ENCODE peak calls at places on chromosomes 13 and 19, in eight cellular contexts. One of them, this sample, is unnamed.

GRCh38 chr19:45470147-45471081 is 2.6 kb downstream of the FOSB start:
- DNase-seq in cardiac fibroblast: peak
- DNase-seq in AG09309: peak
- DNase-seq in lower leg skin: no peak
- DNase-seq in uterus: peak
- DNase-seq in brain microvascular endothelial cell: peak
- DNase-seq in suprapubic skin: no peak
- DNase-seq in astrocyte of the spinal cord: peak
- DNase-seq in this sample: peak

GRCh38 chr13:108227651-108228272 is 9.6 kb downstream of the ABHD13 start:
- DNase-seq in brain microvascular endothelial cell: peak
- DNase-seq in uterus: no peak
- DNase-seq in AG09309: no peak
- DNase-seq in lower leg skin: no peak
- DNase-seq in cardiac fibroblast: peak
- DNase-seq in suprapubic skin: no peak
- DNase-seq in astrocyte of the spinal cord: peak
- DNase-seq in this sample: peak

GRCh38 chr19:57096640-57097361 is 23.0 kb upstream of the USP29 start:
- DNase-seq in brain microvascular endothelial cell: no peak
- DNase-seq in lower leg skin: no peak
- DNase-seq in astrocyte of the spinal cord: no peak
- DNase-seq in suprapubic skin: no peak
- DNase-seq in cardiac fibroblast: no peak
- DNase-seq in AG09309: no peak
- DNase-seq in uterus: no peak
- DNase-seq in this sample: no peak

GRCh38 chr13:40974460-40975407 is 44.4 kb downstream of the ELF1 start:
- DNase-seq in AG09309: peak
- DNase-seq in lower leg skin: no peak
- DNase-seq in astrocyte of the spinal cord: peak
- DNase-seq in uterus: no peak
- DNase-seq in brain microvascular endothelial cell: peak
- DNase-seq in cardiac fibroblast: peak
- DNase-seq in suprapubic skin: no peak
- DNase-seq in this sample: peak

GRCh38 chr13:93502987-93503386 is 276.4 kb downstream of the GPC6 start:
- DNase-seq in cardiac fibroblast: no peak
- DNase-seq in brain microvascular endothelial cell: no peak
- DNase-seq in uterus: no peak
- DNase-seq in AG09309: no peak
- DNase-seq in astrocyte of the spinal cord: no peak
- DNase-seq in suprapubic skin: no peak
- DNase-seq in lower leg skin: no peak
- DNase-seq in this sample: no peak

GRCh38 chr19:57807541-57807940 is 7.2 kb downstream of the ZNF552 start:
- DNase-seq in astrocyte of the spinal cord: no peak
- DNase-seq in cardiac fibroblast: peak
- DNase-seq in suprapubic skin: peak
- DNase-seq in brain microvascular endothelial cell: no peak
- DNase-seq in lower leg skin: no peak
- DNase-seq in uterus: no peak
- DNase-seq in AG09309: no peak
- DNase-seq in this sample: no peak

GRCh38 chr13:112583592-112584277 is 4.2 kb downstream of the TUBGCP3 start:
- DNase-seq in astrocyte of the spinal cord: no peak
- DNase-seq in brain microvascular endothelial cell: no peak
- DNase-seq in uterus: no peak
- DNase-seq in lower leg skin: peak
- DNase-seq in AG09309: no peak
- DNase-seq in suprapubic skin: no peak
- DNase-seq in cardiac fibroblast: no peak
- DNase-seq in this sample: no peak

GRCh38 chr13:27005556-27005955 is 166.1 kb downstream of the USP12 start:
- DNase-seq in lower leg skin: no peak
- DNase-seq in suprapubic skin: peak
- DNase-seq in AG09309: no peak
- DNase-seq in brain microvascular endothelial cell: no peak
- DNase-seq in cardiac fibroblast: no peak
- DNase-seq in astrocyte of the spinal cord: no peak
- DNase-seq in uterus: no peak
- DNase-seq in this sample: no peak

GRCh38 chr19:30207357-30207756 is 164.8 kb upstream of the ZNF536 start:
- DNase-seq in astrocyte of the spinal cord: no peak
- DNase-seq in lower leg skin: peak
- DNase-seq in suprapubic skin: no peak
- DNase-seq in cardiac fibroblast: no peak
- DNase-seq in brain microvascular endothelial cell: no peak
- DNase-seq in AG09309: no peak
- DNase-seq in uterus: no peak
- DNase-seq in this sample: no peak

GRCh38 chr19:35262101-35262761 is 6.5 kb upstream of the USF2 start:
- DNase-seq in uterus: no peak
- DNase-seq in astrocyte of the spinal cord: no peak
- DNase-seq in AG09309: no peak
- DNase-seq in brain microvascular endothelial cell: no peak
- DNase-seq in suprapubic skin: peak
- DNase-seq in cardiac fibroblast: no peak
- DNase-seq in lower leg skin: no peak
- DNase-seq in this sample: no peak

GRCh38 chr13:45545686-45546409 is 69.7 kb downstream of the ERICH6B start:
- DNase-seq in cardiac fibroblast: no peak
- DNase-seq in uterus: no peak
- DNase-seq in AG09309: no peak
- DNase-seq in suprapubic skin: no peak
- DNase-seq in astrocyte of the spinal cord: no peak
- DNase-seq in lower leg skin: no peak
- DNase-seq in brain microvascular endothelial cell: no peak
- DNase-seq in this sample: no peak

GRCh38 chr13:30971575-30971974 is 39.1 kb downstream of the TEX26 start:
- DNase-seq in brain microvascular endothelial cell: no peak
- DNase-seq in cardiac fibroblast: peak
- DNase-seq in AG09309: no peak
- DNase-seq in lower leg skin: no peak
- DNase-seq in astrocyte of the spinal cord: no peak
- DNase-seq in suprapubic skin: no peak
- DNase-seq in uterus: no peak
- DNase-seq in this sample: peak

GRCh38 chr13:98293570-98294142 is 116.6 kb upstream of the RNF113B start:
- DNase-seq in astrocyte of the spinal cord: peak
- DNase-seq in suprapubic skin: no peak
- DNase-seq in brain microvascular endothelial cell: no peak
- DNase-seq in cardiac fibroblast: no peak
- DNase-seq in uterus: no peak
- DNase-seq in lower leg skin: no peak
- DNase-seq in AG09309: no peak
- DNase-seq in this sample: peak

GRCh38 chr13:30920162-30920561 is 12.3 kb upstream of the TEX26 start:
- DNase-seq in lower leg skin: no peak
- DNase-seq in uterus: no peak
- DNase-seq in brain microvascular endothelial cell: no peak
- DNase-seq in AG09309: no peak
- DNase-seq in cardiac fibroblast: no peak
- DNase-seq in astrocyte of the spinal cord: no peak
- DNase-seq in suprapubic skin: no peak
- DNase-seq in this sample: no peak

GRCh38 chr13:32164622-32165268 is 133.2 kb downstream of the FRY start:
- DNase-seq in suprapubic skin: no peak
- DNase-seq in astrocyte of the spinal cord: peak
- DNase-seq in AG09309: no peak
- DNase-seq in brain microvascular endothelial cell: peak
- DNase-seq in cardiac fibroblast: peak
- DNase-seq in uterus: no peak
- DNase-seq in lower leg skin: no peak
- DNase-seq in this sample: peak

GRCh38 chr13:36432106-36432544 is at the start of gene CCNA1:
- DNase-seq in astrocyte of the spinal cord: no peak
- DNase-seq in lower leg skin: no peak
- DNase-seq in suprapubic skin: peak
- DNase-seq in brain microvascular endothelial cell: no peak
- DNase-seq in uterus: peak
- DNase-seq in AG09309: no peak
- DNase-seq in cardiac fibroblast: peak
- DNase-seq in this sample: no peak

GRCh38 chr13:31595568-31595967 is 143.8 kb upstream of the RXFP2 start:
- DNase-seq in lower leg skin: no peak
- DNase-seq in brain microvascular endothelial cell: no peak
- DNase-seq in astrocyte of the spinal cord: peak
- DNase-seq in suprapubic skin: no peak
- DNase-seq in uterus: no peak
- DNase-seq in AG09309: no peak
- DNase-seq in cardiac fibroblast: peak
- DNase-seq in this sample: no peak

GRCh38 chr19:34590228-34590627 is 86.7 kb downstream of the SCGB2B2 start:
- DNase-seq in astrocyte of the spinal cord: no peak
- DNase-seq in uterus: no peak
- DNase-seq in brain microvascular endothelial cell: no peak
- DNase-seq in lower leg skin: no peak
- DNase-seq in cardiac fibroblast: no peak
- DNase-seq in suprapubic skin: no peak
- DNase-seq in AG09309: no peak
- DNase-seq in this sample: no peak

GRCh38 chr19:49210901-49211451 is 53.4 kb downstream of the TRPM4 start:
- DNase-seq in suprapubic skin: no peak
- DNase-seq in cardiac fibroblast: no peak
- DNase-seq in brain microvascular endothelial cell: no peak
- DNase-seq in AG09309: no peak
- DNase-seq in lower leg skin: no peak
- DNase-seq in astrocyte of the spinal cord: no peak
- DNase-seq in uterus: no peak
- DNase-seq in this sample: no peak

GRCh38 chr13:57582032-57582431 is 49.5 kb upstream of the PCDH17 start:
- DNase-seq in uterus: no peak
- DNase-seq in brain microvascular endothelial cell: no peak
- DNase-seq in cardiac fibroblast: no peak
- DNase-seq in suprapubic skin: no peak
- DNase-seq in lower leg skin: no peak
- DNase-seq in astrocyte of the spinal cord: no peak
- DNase-seq in AG09309: no peak
- DNase-seq in this sample: no peak
- TF ChIP-seq CTCF in uterus: no peak
- TF ChIP-seq CTCF in brain microvascular endothelial cell: no peak
- TF ChIP-seq CTCF in cardiac fibroblast: no peak
- TF ChIP-seq CTCF in suprapubic skin: no peak
- TF ChIP-seq CTCF in lower leg skin: no peak
- TF ChIP-seq CTCF in astrocyte of the spinal cord: no peak
- TF ChIP-seq CTCF in AG09309: no peak
- TF ChIP-seq CTCF in this sample: no peak

GRCh38 chr13:71979616-71980015 is 112.6 kb upstream of the DACH1 start:
- DNase-seq in suprapubic skin: no peak
- DNase-seq in lower leg skin: no peak
- DNase-seq in astrocyte of the spinal cord: peak
- DNase-seq in uterus: no peak
- DNase-seq in AG09309: no peak
- DNase-seq in brain microvascular endothelial cell: peak
- DNase-seq in cardiac fibroblast: no peak
- DNase-seq in this sample: no peak
- TF ChIP-seq CTCF in suprapubic skin: no peak
- TF ChIP-seq CTCF in lower leg skin: no peak
- TF ChIP-seq CTCF in astrocyte of the spinal cord: peak
- TF ChIP-seq CTCF in uterus: no peak
- TF ChIP-seq CTCF in AG09309: no peak
- TF ChIP-seq CTCF in brain microvascular endothelial cell: peak
- TF ChIP-seq CTCF in cardiac fibroblast: no peak
- TF ChIP-seq CTCF in this sample: no peak

GRCh38 chr13:20140487-20140886 is 20.4 kb downstream of the GJA3 start:
- DNase-seq in AG09309: no peak
- DNase-seq in lower leg skin: no peak
- DNase-seq in brain microvascular endothelial cell: no peak
- DNase-seq in uterus: no peak
- DNase-seq in cardiac fibroblast: no peak
- DNase-seq in astrocyte of the spinal cord: no peak
- DNase-seq in suprapubic skin: no peak
- DNase-seq in this sample: no peak

GRCh38 chr13:20134732-20135131 is 26.1 kb downstream of the GJA3 start:
- DNase-seq in brain microvascular endothelial cell: no peak
- DNase-seq in AG09309: no peak
- DNase-seq in lower leg skin: no peak
- DNase-seq in suprapubic skin: peak
- DNase-seq in uterus: no peak
- DNase-seq in cardiac fibroblast: no peak
- DNase-seq in astrocyte of the spinal cord: no peak
- DNase-seq in this sample: no peak

GRCh38 chr13:20141238-20142018 is 19.4 kb downstream of the GJA3 start:
- DNase-seq in brain microvascular endothelial cell: no peak
- DNase-seq in AG09309: no peak
- DNase-seq in cardiac fibroblast: no peak
- DNase-seq in lower leg skin: no peak
- DNase-seq in uterus: no peak
- DNase-seq in suprapubic skin: peak
- DNase-seq in astrocyte of the spinal cord: no peak
- DNase-seq in this sample: no peak

GRCh38 chr13:20137875-20138274 is 23.0 kb downstream of the GJA3 start:
- DNase-seq in astrocyte of the spinal cord: no peak
- DNase-seq in lower leg skin: no peak
- DNase-seq in suprapubic skin: no peak
- DNase-seq in cardiac fibroblast: no peak
- DNase-seq in uterus: no peak
- DNase-seq in brain microvascular endothelial cell: no peak
- DNase-seq in AG09309: no peak
- DNase-seq in this sample: no peak

GRCh38 chr13:20136781-20137703 is 23.8 kb downstream of the GJA3 start:
- DNase-seq in suprapubic skin: no peak
- DNase-seq in astrocyte of the spinal cord: no peak
- DNase-seq in cardiac fibroblast: no peak
- DNase-seq in AG09309: no peak
- DNase-seq in lower leg skin: no peak
- DNase-seq in brain microvascular endothelial cell: no peak
- DNase-seq in uterus: no peak
- DNase-seq in this sample: no peak
- TF ChIP-seq CTCF in suprapubic skin: no peak
- TF ChIP-seq CTCF in astrocyte of the spinal cord: peak
- TF ChIP-seq CTCF in cardiac fibroblast: peak
- TF ChIP-seq CTCF in AG09309: peak
- TF ChIP-seq CTCF in lower leg skin: no peak
- TF ChIP-seq CTCF in brain microvascular endothelial cell: peak
- TF ChIP-seq CTCF in uterus: no peak
- TF ChIP-seq CTCF in this sample: peak

DNA sequence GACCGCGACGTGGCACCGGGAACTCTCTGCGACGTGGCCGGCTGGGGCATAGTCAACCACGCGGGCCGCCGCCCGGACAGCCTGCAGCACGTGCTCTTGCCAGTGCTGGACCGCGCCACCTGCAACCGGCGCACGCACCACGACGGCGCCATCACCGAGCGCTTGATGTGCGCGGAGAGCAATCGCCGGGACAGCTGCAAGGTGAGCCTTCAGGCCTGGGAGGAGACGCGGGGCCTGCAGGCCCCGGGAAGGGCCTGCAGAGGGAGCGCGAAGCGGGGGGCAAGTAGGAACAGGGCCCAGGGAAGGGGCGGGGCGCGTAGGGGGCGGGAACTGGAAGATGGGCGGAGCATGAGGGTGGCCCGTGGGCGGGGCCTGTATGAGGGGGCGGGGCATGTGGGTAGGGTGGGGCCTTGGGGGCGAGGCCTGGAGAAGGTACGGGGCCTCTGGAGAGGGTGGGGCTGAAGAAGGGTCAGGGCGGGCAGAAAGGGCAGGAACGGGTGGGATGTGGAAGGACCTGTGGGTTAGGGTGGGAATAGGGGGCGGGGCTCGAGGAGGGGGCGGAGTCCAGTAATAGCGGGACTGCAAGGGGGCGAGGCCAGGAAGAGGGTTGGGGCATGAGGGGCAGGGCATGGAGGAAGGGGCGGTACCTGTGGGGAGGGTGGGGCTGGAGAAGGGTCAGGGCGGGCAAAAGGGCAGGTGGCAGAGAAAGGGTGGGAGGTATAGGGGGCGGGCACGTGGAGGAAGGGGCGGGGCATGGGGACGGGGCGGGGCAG is 2.5 kb downstream of the CFD start:
- DNase-seq in lower leg skin: no peak
- DNase-seq in AG09309: no peak
- DNase-seq in suprapubic skin: no peak
- DNase-seq in uterus: no peak
- DNase-seq in cardiac fibroblast: peak
- DNase-seq in astrocyte of the spinal cord: peak
- DNase-seq in brain microvascular endothelial cell: no peak
- DNase-seq in this sample: no peak
- TF ChIP-seq CTCF in lower leg skin: no peak
- TF ChIP-seq CTCF in AG09309: no peak
- TF ChIP-seq CTCF in suprapubic skin: peak
- TF ChIP-seq CTCF in uterus: no peak
- TF ChIP-seq CTCF in cardiac fibroblast: no peak
- TF ChIP-seq CTCF in astrocyte of the spinal cord: peak
- TF ChIP-seq CTCF in brain microvascular endothelial cell: peak
- TF ChIP-seq CTCF in this sample: peak

This sample was measured in HFFc6.